ENCODE peak calls at places on chromosomes 1 and 21, in five cellular contexts. X is IMR-90, N is PC-3, D is fibroblast of lung, R is GM23248. Z is an unnamed sample.
A peak's percentile ranks its signal among the peaks of the same experiment; 100 is the strongest.

GRCh38 chr1:172893146-172893841 is 157.4 kb downstream of the TNFSF18 start:
- DNase-seq in R (no peak), N (peak; percentile 45), X (no peak), D (peak; percentile 73), Z (no peak)

GRCh38 chr1:15296602-15297321 is 49.7 kb downstream of the FHAD1 start:
- DNase-seq in N (peak; percentile 26), R (peak; percentile 19), X (peak; percentile 17), D (no peak), Z (no peak)

GRCh38 chr1:32954183-32954582 is 10.4 kb downstream of the RNF19B start:
- DNase-seq in D (peak; percentile 55), R (peak; percentile 48), N (peak; percentile 95), X (no peak), Z (no peak)

GRCh38 chr1:36323636-36324321 is at the start of gene EVA1B:
- DNase-seq in R (peak; percentile 79), N (peak; percentile 54), D (peak; percentile 88), X (peak; percentile 82), Z (peak; percentile 98)

GRCh38 chr1:47991187-47991586 is 6.0 kb downstream of the TRABD2B start:
- DNase-seq in R (peak; percentile 64), D (peak; percentile 4), X (no peak), N (peak; percentile 43), Z (peak; percentile 86)

GRCh38 chr1:77051406-77051805 is 167.8 kb downstream of the PIGK start:
- DNase-seq in N (no peak), X (no peak), D (no peak), R (no peak), Z (no peak)

GRCh38 chr1:18932387-18932786 is 24.1 kb downstream of the IFFO2 start:
- DNase-seq in D (peak; percentile 67), X (peak; percentile 52), R (peak; percentile 51), N (peak; percentile 91), Z (peak; percentile 86)

GRCh38 chr1:4769516-4770280 is 115.3 kb downstream of the AJAP1 start:
- DNase-seq in X (no peak), D (no peak), R (no peak), N (no peak), Z (peak; percentile 65)

GRCh38 chr1:245546875-245547274 is 392.1 kb downstream of the KIF26B start:
- DNase-seq in R (no peak), D (no peak), N (no peak), X (no peak), Z (no peak)

GRCh38 chr1:25090707-25091422 is 141.4 kb downstream of the SYF2 start:
- DNase-seq in R (no peak), X (no peak), D (peak; percentile 62), N (no peak), Z (peak; percentile 89)

GRCh38 chr1:61337981-61338848 is 255.9 kb downstream of the NFIA start:
- DNase-seq in R (peak; percentile 96), N (peak; percentile 96), X (peak; percentile 75), D (peak; percentile 91), Z (peak; percentile 89)

GRCh38 chr1:94269921-94270320 is 32.5 kb upstream of the ARHGAP29 start:
- DNase-seq in D (no peak), X (no peak), N (no peak), R (no peak), Z (no peak)

GRCh38 chr21:37654596-37654995 is 261.7 kb downstream of the KCNJ6 start:
- DNase-seq in X (no peak), D (no peak), N (no peak), R (no peak), Z (no peak)

GRCh38 chr1:63498106-63498505 is 24.9 kb downstream of the ITGB3BP start:
- DNase-seq in N (no peak), D (no peak), X (no peak), R (no peak), Z (no peak)

GRCh38 chr1:43982798-43983197 is 3.8 kb downstream of the B4GALT2 start:
- DNase-seq in D (no peak), R (no peak), X (no peak), N (no peak), Z (peak; percentile 42)

GRCh38 chr1:226958300-226958699 is 18.2 kb downstream of the COQ8A start:
- DNase-seq in N (no peak), D (no peak), R (no peak), X (no peak), Z (no peak)

GRCh38 chr1:186775031-186775430 is 53.7 kb upstream of the PLA2G4A start:
- DNase-seq in R (no peak), D (no peak), N (no peak), X (no peak), Z (no peak)

GRCh38 chr1:154741747-154742495 is 128.2 kb downstream of the KCNN3 start:
- DNase-seq in N (no peak), X (no peak), R (peak; percentile 81), D (peak; percentile 66), Z (no peak)

GRCh38 chr1:23216771-23217420 is 406 bp downstream of the HTR1D start:
- DNase-seq in D (no peak), X (no peak), N (no peak), R (peak; percentile 20), Z (peak; percentile 88)

GRCh38 chr1:203640723-203641523 is 14.3 kb downstream of the ATP2B4 start:
- DNase-seq in D (no peak), R (no peak), N (no peak), X (no peak), Z (no peak)

GRCh38 chr1:222546548-222547259 is 1.2 kb downstream of the HHIPL2 start:
- DNase-seq in D (peak; percentile 78), X (peak; percentile 83), N (peak; percentile 96), R (peak; percentile 97), Z (peak; percentile 92)

GRCh38 chr1:29279896-29280779 is 43.8 kb downstream of the PTPRU start:
- DNase-seq in D (peak; percentile 66), X (peak; percentile 23), R (peak; percentile 43), N (peak; percentile 11), Z (peak; percentile 84)

GRCh38 chr1:18233176-18233864 is 125.7 kb downstream of the IGSF21 start:
- DNase-seq in D (no peak), X (no peak), R (no peak), N (no peak), Z (no peak)

GRCh38 chr1:63405021-63405420 is 37.6 kb downstream of the ALG6 start:
- DNase-seq in R (no peak), D (no peak), X (no peak), N (peak; percentile 73), Z (no peak)

GRCh38 chr1:237976345-237976744 is 85.6 kb upstream of the ZP4 start:
- DNase-seq in N (no peak), R (no peak), X (no peak), D (no peak), Z (no peak)

GRCh38 chr1:168825129-168825528 is 96.1 kb upstream of the DPT start:
- DNase-seq in R (no peak), X (no peak), D (no peak), N (no peak), Z (no peak)

GRCh38 chr1:58983159-58983558 is 199.3 kb upstream of the JUN start:
- DNase-seq in N (no peak), X (peak; percentile 4), R (peak; percentile 56), D (no peak), Z (no peak)

GRCh38 chr21:33281101-33281652 is 15.0 kb downstream of the IL10RB start:
- DNase-seq in N (no peak), D (no peak), R (no peak), X (no peak), Z (no peak)

DNA sequence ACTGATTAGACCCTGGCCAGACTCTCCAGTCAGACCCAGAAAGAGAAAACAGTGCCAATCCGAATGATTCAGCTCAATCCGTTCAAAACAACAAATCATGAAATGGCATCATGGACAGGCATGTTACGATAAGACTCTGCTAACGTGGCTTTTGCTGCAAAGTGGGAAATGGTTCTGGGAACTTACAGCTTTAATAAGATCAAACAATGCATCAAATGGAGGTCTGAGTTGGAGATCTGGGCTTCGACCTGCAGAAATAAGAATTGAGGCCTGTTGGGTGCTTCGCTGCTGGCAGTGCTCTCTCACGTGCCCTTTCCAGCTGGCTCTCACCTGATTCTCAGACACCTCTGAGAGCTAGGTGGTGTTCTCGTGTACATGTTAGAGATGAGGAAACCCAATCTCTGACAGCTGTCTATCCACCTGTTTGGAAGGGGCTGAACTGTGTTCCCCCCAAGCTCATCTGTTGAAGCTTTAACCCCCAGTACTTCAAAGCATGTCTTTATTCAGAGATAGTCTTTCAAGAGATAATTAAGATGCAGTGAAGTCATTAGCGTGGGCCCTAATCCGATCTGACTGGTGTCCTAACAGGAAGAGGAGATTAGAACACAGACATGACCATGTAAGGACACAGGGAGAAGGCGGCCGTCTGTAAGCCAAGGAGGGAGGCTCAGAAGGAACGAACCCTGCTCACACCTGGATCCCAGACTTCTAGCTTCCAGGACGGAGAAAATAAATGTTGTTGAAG is 45.5 kb upstream of the ETS2 start:
- DNase-seq in R (peak; percentile 38), X (peak; percentile 52), N (no peak), D (peak; percentile 77), Z (no peak)
- H3K36me3 ChIP-seq in R (no peaks in the 10 kb centered on the region), X (no peaks in the 10 kb centered on the region), N (no peaks in the 10 kb centered on the region), D (no peaks in the 10 kb centered on the region), Z (no peaks in the 10 kb centered on the region)

DNA sequence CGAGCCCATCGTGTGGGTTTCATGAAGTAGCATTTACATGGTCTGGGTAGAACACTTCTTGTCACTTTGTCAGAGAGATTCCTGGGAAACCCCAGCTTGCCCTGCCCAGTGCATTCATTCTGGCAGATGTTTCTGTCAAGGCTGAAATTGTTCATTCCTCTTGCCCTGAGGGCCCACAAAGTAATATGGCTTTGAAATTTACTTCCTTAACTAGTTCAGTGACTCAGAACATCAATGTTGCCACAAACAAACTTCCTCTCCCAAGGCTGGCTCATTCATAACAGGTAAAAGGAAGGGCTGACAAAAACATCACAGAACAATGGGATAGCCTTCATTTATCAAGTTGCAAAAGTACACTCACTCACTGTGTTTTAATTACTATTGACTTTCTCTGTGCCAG is 5.0 kb upstream of the KIAA0040 start:
- DNase-seq in X (no peak), R (peak; percentile 5), N (peak; percentile 93), D (no peak), Z (no peak)
- H2AFZ ChIP-seq in X (no peak overlapping the region), R (no peak overlapping the region), N (no peak overlapping the region), D (no peak overlapping the region), Z (no peak overlapping the region)

DNA sequence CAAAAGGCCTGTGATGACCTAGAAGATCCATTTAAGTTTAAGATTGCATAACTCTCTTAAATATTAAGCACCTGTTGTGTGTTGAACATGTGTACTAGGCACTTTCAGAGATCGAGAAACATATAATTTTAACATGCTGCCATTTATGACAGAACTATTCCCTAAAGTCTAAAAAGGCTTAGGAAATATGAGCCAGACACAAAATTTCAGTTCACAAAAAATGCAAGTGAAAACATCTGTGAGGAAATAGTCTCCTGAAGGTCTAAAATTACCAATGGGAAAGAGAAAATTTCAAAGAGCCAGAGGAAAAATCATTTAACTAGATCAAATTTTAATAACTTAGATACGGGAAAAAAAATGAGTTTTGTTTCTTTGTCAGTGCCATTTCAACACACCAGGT is 37.7 kb downstream of the CEP170 start:
- DNase-seq in X (no peak), R (no peak), D (no peak), N (no peak), Z (no peak)
- H3K36me3 ChIP-seq in X (peaks cover 16% of the 10 kb centered on the region), R (peaks cover 41% of the 10 kb centered on the region), D (peaks cover 5% of the 10 kb centered on the region), N (peaks cover 41% of the 10 kb centered on the region), Z (peaks cover 34% of the 10 kb centered on the region)

DNA sequence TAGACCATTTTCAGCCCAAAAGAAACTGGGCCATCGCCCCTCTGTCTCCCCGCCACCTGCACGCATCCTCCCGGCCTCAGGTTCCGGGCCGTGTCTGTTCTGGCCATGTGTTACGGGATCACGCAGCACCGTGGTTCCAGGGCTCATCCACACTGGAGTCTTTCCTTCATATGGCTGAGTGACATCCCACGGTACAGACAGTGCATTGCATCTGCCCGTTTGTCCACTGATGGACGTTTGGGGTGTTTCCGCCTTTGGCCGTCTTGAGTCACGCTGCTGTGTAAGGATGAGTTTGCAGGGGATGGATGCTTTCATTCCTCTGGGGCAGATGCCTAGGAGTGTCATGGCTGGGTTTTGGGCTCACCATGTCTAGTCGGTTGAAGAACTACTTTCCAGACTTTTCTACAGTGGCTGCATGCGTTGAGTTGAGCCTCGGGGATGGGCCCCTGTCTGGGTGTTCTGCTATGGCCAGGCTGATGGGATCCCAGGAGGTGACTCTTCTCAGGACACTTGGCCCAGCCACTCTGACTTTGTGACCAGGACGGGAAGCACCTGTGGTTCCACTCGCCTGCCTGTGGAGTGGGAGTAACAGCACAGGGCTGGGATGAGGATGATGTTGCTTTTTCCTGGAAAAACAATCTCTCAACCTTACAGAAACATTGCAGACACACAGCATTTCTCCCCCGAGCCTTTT is 16.8 kb downstream of the RRP1 start:
- DNase-seq in N (no peak), R (no peak), X (no peak), D (no peak), Z (no peak)
- H2AFZ ChIP-seq in N (no peak overlapping the region), R (no peak overlapping the region), X (no peak overlapping the region), D (no peak overlapping the region), Z (no peak overlapping the region)

Z was measured in osteoblast.